ENCODE peak calls at places on chromosome 10, in five cellular contexts. F, N, E, A and T are unnamed samples.
A peak's percentile ranks its signal among the peaks of the same experiment; 100 is the strongest.

GRCh38 chr10:114957673-114958072 is 19.7 kb downstream of the TRUB1 start:
- DNase-seq in E (no peak), A (no peak), F (no peak), N (no peak), T (peak; percentile 35)

GRCh38 chr10:83677795-83678194 is 461.5 kb upstream of the GHITM start:
- DNase-seq in A (no peak), F (no peak), N (peak; percentile 18), E (no peak), T (no peak)

GRCh38 chr10:32256613-32257437 is 90.1 kb downstream of the EPC1 start:
- DNase-seq in E (peak; percentile 80), N (peak; percentile 40), A (peak; percentile 57), F (peak; percentile 71), T (peak; percentile 18)

GRCh38 chr10:112687647-112688046 is 240.6 kb downstream of the VTI1A start:
- DNase-seq in N (peak; percentile 23), F (no peak), E (no peak), A (no peak), T (peak; percentile 19)

GRCh38 chr10:17504547-17505245 is 50.3 kb upstream of the ST8SIA6 start:
- DNase-seq in A (no peak), F (no peak), E (no peak), N (peak; percentile 70), T (peak; percentile 84)

GRCh38 chr10:15461353-15462108 is 90.4 kb upstream of the FAM171A1 start:
- DNase-seq in A (peak; percentile 27), N (peak; percentile 62), E (no peak), F (no peak), T (peak; percentile 86)

GRCh38 chr10:21032587-21033319 is 135.6 kb upstream of the NEBL start:
- DNase-seq in A (no peak), N (no peak), E (no peak), F (no peak), T (no peak)

GRCh38 chr10:80443531-80443974 is 10.6 kb upstream of the TSPAN14 start:
- DNase-seq in N (no peak), E (peak; percentile 37), F (no peak), A (peak; percentile 35), T (peak; percentile 49)

GRCh38 chr10:123150986-123151738 is 3.0 kb upstream of the BUB3 start:
- DNase-seq in E (peak; percentile 89), A (peak; percentile 21), F (no peak), N (no peak), T (no peak)

GRCh38 chr10:104038537-104038936 is 47.1 kb downstream of the COL17A1 start:
- DNase-seq in N (no peak), A (no peak), E (no peak), F (no peak), T (no peak)

GRCh38 chr10:129788211-129788610 is 175.9 kb downstream of the EBF3 start:
- DNase-seq in N (no peak), A (no peak), E (no peak), F (no peak), T (no peak)

GRCh38 chr10:85995791-85996190 is 370.8 kb downstream of the GRID1 start:
- DNase-seq in A (peak; percentile 12), E (peak; percentile 34), N (peak; percentile 0), F (no peak), T (no peak)

GRCh38 chr10:29730969-29731368 is 96.2 kb upstream of the SVIL start:
- DNase-seq in A (no peak), N (no peak), F (no peak), E (no peak), T (no peak)

GRCh38 chr10:115945696-115946445 is 327.1 kb downstream of the GFRA1 start:
- DNase-seq in N (peak; percentile 22), E (no peak), A (no peak), F (no peak), T (no peak)

GRCh38 chr10:125448596-125448995 is 234.4 kb downstream of the TEX36 start:
- DNase-seq in N (no peak), A (peak; percentile 56), E (peak; percentile 87), F (no peak), T (no peak)

GRCh38 chr10:49161411-49161997 is 26.7 kb downstream of the TMEM273 start:
- DNase-seq in F (no peak), A (no peak), N (peak; percentile 60), E (peak; percentile 66), T (peak; percentile 65)

GRCh38 chr10:26516540-26517101 is 78.5 kb downstream of the APBB1IP start:
- DNase-seq in F (no peak), N (peak; percentile 5), E (peak; percentile 44), A (no peak), T (no peak)

GRCh38 chr10:18185621-18186020 is 45.4 kb downstream of the CACNB2 start:
- DNase-seq in A (no peak), E (no peak), N (no peak), F (no peak), T (no peak)

GRCh38 chr10:1024103-1024502 is 1.6 kb downstream of the IDI2 start:
- DNase-seq in F (no peak), A (no peak), E (no peak), N (no peak), T (no peak)

GRCh38 chr10:30058570-30059132 is 735 bp downstream of the JCAD start:
- DNase-seq in N (no peak), F (no peak), E (peak; percentile 38), A (no peak), T (no peak)

GRCh38 chr10:21526952-21527633 is 1.6 kb upstream of the SKIDA1 start:
- DNase-seq in N (peak; percentile 76), A (peak; percentile 50), E (peak; percentile 82), F (peak; percentile 80), T (no peak)

GRCh38 chr10:46228076-46229071 is 58.4 kb upstream of the ANTXRL start:
- DNase-seq in F (peak; percentile 86), N (peak; percentile 63), A (peak; percentile 97), E (peak; percentile 79), T (peak; percentile 71)

DNA sequence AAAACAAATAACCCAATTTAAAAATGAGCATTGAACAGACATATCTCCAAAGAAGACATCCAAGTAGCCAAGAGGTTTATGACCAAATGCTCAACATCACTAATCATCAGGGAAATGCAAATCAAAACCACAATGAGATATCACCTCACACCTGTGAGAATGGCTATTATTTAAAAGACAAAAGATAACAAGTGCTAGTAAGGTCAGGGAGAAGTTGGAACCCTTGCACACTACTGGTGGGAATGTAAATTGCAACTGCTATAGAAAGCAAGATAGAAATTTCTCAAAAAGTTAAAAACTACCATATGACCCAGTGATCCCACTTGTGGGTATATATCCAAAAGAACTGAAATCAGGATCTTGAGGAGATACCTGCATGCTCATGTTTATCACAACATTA is 49.5 kb downstream of the SGMS1 start:
- DNase-seq in N (no peak), F (no peak), E (peak; percentile 71), A (no peak), T (no peak)
- TF ChIP-seq CTCF in N (peak; percentile 22), F (no peak), E (peak; percentile 19), A (no peak), T (peak; percentile 72)

GRCh38 chr10:13356392-13356791 is 8.3 kb upstream of the SEPHS1 start:
- DNase-seq in N (no peak), A (no peak), E (no peak), F (no peak), T (no peak)

GRCh38 chr10:13354783-13355182 is 6.7 kb upstream of the SEPHS1 start:
- DNase-seq in A (no peak), E (no peak), N (no peak), F (no peak), T (no peak)

GRCh38 chr10:13349776-13350274 is 1.7 kb upstream of the SEPHS1 start:
- DNase-seq in A (peak; percentile 50), F (peak; percentile 54), E (peak; percentile 97), N (peak; percentile 64), T (peak; percentile 41)

GRCh38 chr10:13351340-13351915 is 3.3 kb upstream of the SEPHS1 start:
- DNase-seq in N (no peak), F (no peak), A (no peak), E (peak; percentile 89), T (no peak)

GRCh38 chr10:13352519-13352918 is 4.4 kb upstream of the SEPHS1 start:
- DNase-seq in F (no peak), E (peak; percentile 78), A (no peak), N (no peak), T (no peak)
- TF ChIP-seq CTCF in F (peak; percentile 45), E (peak; percentile 94), A (no peak), N (no peak), T (no peak)

GRCh38 chr10:5343979-5344378 is 20.8 kb upstream of the UCN3 start:
- DNase-seq in N (no peak), E (no peak), F (no peak), A (no peak), T (no peak)
- TF ChIP-seq CTCF in N (no peak), E (no peak), F (no peak), A (no peak), T (no peak)

GRCh38 chr10:60098676-60099601 is 192.6 kb upstream of the CCDC6 start:
- DNase-seq in E (peak; percentile 61), A (peak; percentile 57), N (no peak), F (no peak), T (no peak)
- TF ChIP-seq CTCF in E (peak; percentile 57), A (peak; percentile 77), N (peak; percentile 19), F (peak; percentile 10), T (peak; percentile 71)

GRCh38 chr10:4839353-4839752 is 13.3 kb downstream of the AKR1E2 start:
- DNase-seq in E (no peak), F (no peak), A (no peak), N (no peak), T (no peak)
- TF ChIP-seq CTCF in E (peak; percentile 6), F (no peak), A (no peak), N (no peak), T (no peak)

GRCh38 chr10:77640167-77640566 is 2.6 kb upstream of the KCNMA1 start:
- DNase-seq in F (no peak), A (no peak), N (no peak), E (no peak), T (no peak)
- TF ChIP-seq CTCF in F (no peak), A (no peak), N (no peak), E (no peak), T (no peak)

GRCh38 chr10:101014966-101015581 is 15.5 kb downstream of the LZTS2 start:
- DNase-seq in E (no peak), F (no peak), N (peak; percentile 92), A (no peak), T (peak; percentile 99)
- TF ChIP-seq CTCF in E (no peak), F (no peak), N (no peak), A (no peak), T (no peak)